ENCODE peak calls at places on chromosome 2, in five cellular contexts. H is lower lobe of right lung, Z is activated gamma-delta T cell treated with Interleukin-2 at 50 U/mL for 16 hours, T is T-helper 2 cell, C is A549. D is an unnamed sample.

GRCh38 chr2:82790277-82791021 is 1668.6 kb downstream of the SUCLG1 start:
- DNase-seq in H (no peak), Z (no peak), T (no peak), C (peak), D (no peak)

GRCh38 chr2:234502285-234502918 is 5.5 kb upstream of the ARL4C start:
- DNase-seq in H (no peak), Z (no peak), T (no peak), C (peak), D (peak)

GRCh38 chr2:85254540-85255261 is 73.1 kb downstream of the TGOLN2 start:
- DNase-seq in H (no peak), Z (no peak), T (no peak), C (no peak), D (no peak)

GRCh38 chr2:43102366-43103092 is 123.9 kb downstream of the ZFP36L2 start:
- DNase-seq in H (no peak), Z (no peak), T (no peak), C (no peak), D (no peak)

GRCh38 chr2:10466801-10467200 is 18.7 kb upstream of the ODC1 start:
- DNase-seq in H (no peak), Z (no peak), T (no peak), C (no peak), D (no peak)

GRCh38 chr2:184689633-184690032 is 91.3 kb downstream of the ZNF804A start:
- DNase-seq in H (no peak), Z (no peak), T (no peak), C (no peak), D (no peak)

GRCh38 chr2:103667335-103667884 is 905.6 kb downstream of the TMEM182 start:
- DNase-seq in H (no peak), Z (no peak), T (no peak), C (no peak), D (peak)

GRCh38 chr2:210524533-210524932 is 31.9 kb upstream of the CPS1 start:
- DNase-seq in H (no peak), Z (no peak), T (no peak), C (no peak), D (no peak)

GRCh38 chr2:37711308-37711731 is 39.9 kb upstream of the CDC42EP3 start:
- DNase-seq in H (peak), Z (peak), T (peak), C (peak), D (no peak)

GRCh38 chr2:239392072-239392357 is 8.8 kb downstream of the HDAC4 start:
- DNase-seq in H (no peak), Z (no peak), T (no peak), C (no peak), D (no peak)

GRCh38 chr2:71561441-71562267 is 108.3 kb downstream of the DYSF start:
- DNase-seq in H (peak), Z (no peak), T (no peak), C (no peak), D (no peak)

GRCh38 chr2:27251786-27252185 is 11.1 kb downstream of the SLC30A3 start:
- DNase-seq in H (no peak), Z (no peak), T (no peak), C (no peak), D (no peak)

GRCh38 chr2:68799138-68799537 is 64.5 kb downstream of the ARHGAP25 start:
- DNase-seq in H (no peak), Z (no peak), T (no peak), C (no peak), D (no peak)

GRCh38 chr2:134232868-134233732 is 20.8 kb upstream of the MGAT5 start:
- DNase-seq in H (no peak), Z (peak), T (peak), C (no peak), D (no peak)